ENCODE peak calls at places on chromosomes 7 and 10, in seven cellular contexts. J is psoas muscle, L is IMR-90, S is fibroblast of mammary gland, Y is HL-60, C is mammary epithelial cell, O is lower lobe of right lung. K is an unnamed sample.

GRCh38 chr10:79111427-79111826 is 42.7 kb downstream of the ZMIZ1 start:
- DNase-seq in J (no peak), L (peak), S (peak), Y (no peak), C (peak), O (no peak), K (peak)

GRCh38 chr10:85946713-85947326 is 419.8 kb downstream of the GRID1 start:
- DNase-seq in J (no peak), L (no peak), S (no peak), Y (no peak), C (no peak), O (no peak), K (no peak)

GRCh38 chr7:86965727-86966120 is 93.7 kb downstream of the ELAPOR2 start:
- DNase-seq in J (no peak), L (no peak), S (no peak), Y (no peak), C (no peak), O (no peak), K (no peak)

GRCh38 chr7:104231054-104232046 is 23.5 kb upstream of the ORC5 start:
- DNase-seq in J (no peak), L (peak), S (peak), Y (no peak), C (peak), O (peak), K (peak)

GRCh38 chr7:48041665-48041995 is 6.3 kb downstream of the C7orf57 start:
- DNase-seq in J (no peak), L (peak), S (peak), Y (no peak), C (peak), O (no peak), K (peak)

GRCh38 chr10:11480687-11481086 is 130.8 kb downstream of the USP6NL start:
- DNase-seq in J (no peak), L (no peak), S (no peak), Y (no peak), C (no peak), O (no peak), K (no peak)

GRCh38 chr7:127949670-127950069 is 81.6 kb downstream of the LRRC4 start:
- DNase-seq in J (no peak), L (no peak), S (no peak), Y (no peak), C (no peak), O (no peak), K (no peak)

GRCh38 chr10:117137911-117138642 is at the start of gene VAX1:
- DNase-seq in J (no peak), L (no peak), S (no peak), Y (no peak), C (no peak), O (no peak), K (no peak)

GRCh38 chr7:131122394-131122793 is 205.3 kb upstream of the MKLN1 start:
- DNase-seq in J (no peak), L (no peak), S (no peak), Y (no peak), C (no peak), O (no peak), K (no peak)

GRCh38 chr7:75711076-75711475 is 27.7 kb downstream of the HIP1 start:
- DNase-seq in J (no peak), L (no peak), S (no peak), Y (no peak), C (no peak), O (no peak), K (no peak)

GRCh38 chr10:131249238-131249956 is 62.1 kb downstream of the TCERG1L start:
- DNase-seq in J (no peak), L (no peak), S (no peak), Y (no peak), C (no peak), O (peak), K (no peak)

GRCh38 chr7:100603697-100604077 is 1.5 kb downstream of the PCOLCE start:
- DNase-seq in J (no peak), L (peak), S (peak), Y (no peak), C (no peak), O (no peak), K (no peak)

GRCh38 chr7:100598425-100598824 is 3.7 kb upstream of the PCOLCE start:
- DNase-seq in J (no peak), L (peak), S (peak), Y (no peak), C (no peak), O (no peak), K (peak)

GRCh38 chr7:100602889-100603696 is 930 bp downstream of the PCOLCE start:
- DNase-seq in J (peak), L (peak), S (peak), Y (no peak), C (no peak), O (no peak), K (peak)

GRCh38 chr7:100604078-100604975 is 2.2 kb downstream of the PCOLCE start:
- DNase-seq in J (peak), L (peak), S (peak), Y (peak), C (peak), O (peak), K (peak)

GRCh38 chr7:100600222-100601038 is 1.7 kb upstream of the PCOLCE start:
- DNase-seq in J (no peak), L (no peak), S (no peak), Y (no peak), C (no peak), O (no peak), K (no peak)
- TF ChIP-seq CTCF in J (no peak), L (no peak), S (no peak), Y (peak), C (no peak), O (no peak), K (no peak)

DNA sequence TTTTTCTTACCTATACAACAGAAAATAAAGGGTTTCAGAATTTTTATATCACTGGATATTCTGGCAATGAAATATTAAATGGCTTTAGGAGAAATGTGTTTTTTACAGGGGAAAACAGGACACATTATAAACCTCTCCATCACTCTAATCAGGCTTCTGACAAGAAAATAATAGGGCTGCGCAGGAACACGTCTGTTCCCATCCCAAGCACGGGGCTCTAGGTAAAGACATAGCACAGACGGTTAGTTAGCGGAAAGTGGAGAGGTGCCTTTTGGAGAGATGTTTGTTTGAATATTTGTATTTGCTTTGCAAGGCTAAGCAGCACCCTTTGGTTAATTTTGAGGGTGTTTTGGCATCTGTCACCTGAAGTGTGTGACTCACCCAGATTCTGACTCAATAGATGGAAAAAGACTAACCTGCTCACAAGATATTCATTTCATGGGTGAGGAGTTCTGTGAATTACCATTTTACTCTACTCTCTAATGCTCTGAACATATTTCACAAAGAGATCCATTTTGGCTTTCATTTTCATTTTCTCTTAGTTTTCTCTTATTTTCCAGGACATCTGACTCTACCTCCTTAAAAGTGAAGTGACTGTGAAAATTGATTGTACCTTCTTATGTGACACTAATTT is 174.5 kb upstream of the AKR1E2 start:
- DNase-seq in J (no peak), L (no peak), S (peak), Y (no peak), C (peak), O (no peak), K (peak)
- H3K4me3 ChIP-seq in J (no peak), L (no peak), S (no peak), Y (no peak), C (no peak), O (no peak), K (no peak)

DNA sequence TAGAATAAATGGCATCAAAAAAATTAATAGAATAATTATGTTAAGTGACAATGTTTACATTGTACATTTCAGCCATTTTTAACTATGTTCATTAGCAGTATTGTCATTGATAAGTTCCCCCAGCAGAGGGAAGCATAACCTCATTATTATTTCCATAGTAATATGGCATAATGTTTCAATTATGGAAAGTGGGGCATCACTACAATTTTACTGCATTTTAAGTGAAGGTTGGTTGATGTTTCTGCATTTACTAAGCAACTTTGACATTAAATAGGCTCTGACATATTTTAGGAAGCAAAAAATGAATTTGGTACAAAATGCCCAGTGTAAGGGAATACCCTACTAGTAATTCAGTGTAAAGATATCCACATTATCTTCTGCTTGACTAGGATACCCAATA is 218.3 kb downstream of the SEMA3A start:
- DNase-seq in J (no peak), L (peak), S (peak), Y (no peak), C (peak), O (no peak), K (peak)
- TF ChIP-seq CTCF in J (peak), L (peak), S (peak), Y (no peak), C (peak), O (peak), K (peak)

DNA sequence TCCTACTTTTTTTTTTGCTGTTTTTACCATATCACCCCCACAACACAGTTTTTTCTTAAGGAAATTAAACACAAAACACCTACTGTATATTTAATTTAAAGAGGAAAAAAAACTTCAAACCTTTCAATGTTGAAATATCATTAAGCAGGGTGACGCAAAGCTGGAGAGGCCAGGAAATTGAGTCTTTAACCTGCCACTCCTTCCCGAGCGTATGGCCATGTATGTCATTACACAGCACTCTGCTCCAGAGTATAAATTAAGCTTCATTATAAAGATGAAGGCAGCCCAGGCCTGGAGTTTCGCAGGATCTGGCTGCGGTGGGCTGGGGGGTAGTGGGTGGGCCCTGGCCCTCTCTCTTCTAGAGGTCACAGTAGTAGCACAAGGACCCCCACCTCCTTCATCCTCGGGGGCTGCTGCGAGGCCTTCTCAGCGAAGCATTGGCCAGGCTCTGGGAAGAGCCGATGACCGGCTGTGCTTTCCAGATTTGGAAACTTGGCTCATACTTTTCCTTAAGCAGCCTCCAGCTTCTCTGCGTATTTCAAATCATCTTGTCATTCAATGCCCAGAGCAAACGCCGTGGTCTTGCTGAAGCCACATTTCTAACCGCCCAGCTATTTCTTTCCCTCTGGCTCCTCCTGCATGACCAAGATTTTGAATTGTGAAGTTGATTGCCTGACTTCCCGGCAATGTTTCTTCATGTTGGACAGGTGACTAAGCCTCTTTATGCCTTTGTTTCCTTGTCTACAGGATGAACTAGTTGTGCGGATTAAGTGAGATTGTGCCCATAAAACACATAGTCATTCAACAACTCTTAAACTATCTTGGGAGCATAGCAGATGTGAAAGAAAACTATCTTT is 765.1 kb downstream of the SUGCT start:
- DNase-seq in J (no peak), L (no peak), S (peak), Y (no peak), C (no peak), O (no peak), K (peak)
- H3K4me3 ChIP-seq in J (no peak), L (no peak), S (no peak), Y (no peak), C (no peak), O (no peak), K (no peak)

GRCh38 chr10:25758041-25758457 is 176.0 kb upstream of the MYO3A start:
- DNase-seq in J (no peak), L (no peak), S (peak), Y (no peak), C (no peak), O (no peak), K (no peak)
- TF ChIP-seq CTCF in J (peak), L (no peak), S (peak), Y (no peak), C (no peak), O (peak), K (no peak)

GRCh38 chr7:712601-713457 is 13.7 kb upstream of the DNAAF5 start:
- DNase-seq in J (no peak), L (no peak), S (no peak), Y (no peak), C (no peak), O (peak), K (no peak)

GRCh38 chr7:711967-712600 is 14.4 kb upstream of the DNAAF5 start:
- DNase-seq in J (no peak), L (no peak), S (no peak), Y (no peak), C (no peak), O (peak), K (no peak)

GRCh38 chr7:713488-714230 is 12.8 kb upstream of the DNAAF5 start:
- DNase-seq in J (no peak), L (no peak), S (no peak), Y (no peak), C (no peak), O (no peak), K (no peak)

GRCh38 chr7:710161-710560 is 16.3 kb upstream of the DNAAF5 start:
- DNase-seq in J (no peak), L (no peak), S (no peak), Y (no peak), C (no peak), O (peak), K (no peak)

GRCh38 chr7:711093-711966 is 15.2 kb upstream of the DNAAF5 start:
- DNase-seq in J (no peak), L (no peak), S (no peak), Y (no peak), C (no peak), O (peak), K (peak)
- H3K4me3 ChIP-seq in J (peak), L (peak), S (peak), Y (no peak), C (no peak), O (peak), K (peak)

K was measured in foreskin fibroblast.